ENCODE peak calls at places on chromosomes 1 and 21, in four cellular contexts. One of them, this sample, is unnamed.

GRCh38 chr1:21573971-21574458 is 64.8 kb downstream of the ALPL start:
- DNase-seq in K562: peak
- DNase-seq in H1: peak
- DNase-seq in GM12878: no peak
- DNase-seq in this sample: peak

GRCh38 chr1:201217851-201218250 is 27.2 kb downstream of the IGFN1 start:
- DNase-seq in GM12878: no peak
- DNase-seq in H1: peak
- DNase-seq in K562: no peak
- DNase-seq in this sample: no peak

GRCh38 chr1:164695956-164696665 is 137.1 kb downstream of the PBX1 start:
- DNase-seq in H1: no peak
- DNase-seq in K562: no peak
- DNase-seq in GM12878: no peak
- DNase-seq in this sample: no peak

GRCh38 chr1:215710340-215710971 is 143.4 kb downstream of the KCTD3 start:
- DNase-seq in H1: peak
- DNase-seq in GM12878: no peak
- DNase-seq in K562: peak
- DNase-seq in this sample: peak

GRCh38 chr1:145918992-145919939 is 749 bp upstream of the PEX11B start:
- DNase-seq in GM12878: no peak
- DNase-seq in H1: peak
- DNase-seq in K562: peak
- DNase-seq in this sample: peak

GRCh38 chr1:42684139-42684538 is 1.9 kb downstream of the YBX1 start:
- DNase-seq in H1: no peak
- DNase-seq in GM12878: no peak
- DNase-seq in K562: no peak
- DNase-seq in this sample: peak

GRCh38 chr21:42883921-42884320 is 4.6 kb upstream of the WDR4 start:
- DNase-seq in K562: no peak
- DNase-seq in H1: no peak
- DNase-seq in GM12878: no peak
- DNase-seq in this sample: no peak

GRCh38 chr21:25801217-25802015 is 66.6 kb downstream of the GABPA start:
- DNase-seq in H1: peak
- DNase-seq in K562: peak
- DNase-seq in GM12878: peak
- DNase-seq in this sample: peak

GRCh38 chr1:222454782-222455181 is 93.1 kb downstream of the HHIPL2 start:
- DNase-seq in K562: no peak
- DNase-seq in GM12878: no peak
- DNase-seq in H1: no peak
- DNase-seq in this sample: no peak

GRCh38 chr1:213371769-213372619 is 321.0 kb downstream of the RPS6KC1 start:
- DNase-seq in H1: no peak
- DNase-seq in GM12878: no peak
- DNase-seq in K562: no peak
- DNase-seq in this sample: peak

GRCh38 chr1:3702528-3702927 is 49.7 kb upstream of the CCDC27 start:
- DNase-seq in H1: no peak
- DNase-seq in K562: no peak
- DNase-seq in GM12878: no peak
- DNase-seq in this sample: no peak

GRCh38 chr1:160618763-160619274 is 28.0 kb downstream of the SLAMF1 start:
- DNase-seq in GM12878: no peak
- DNase-seq in H1: no peak
- DNase-seq in K562: peak
- DNase-seq in this sample: no peak

GRCh38 chr1:9239622-9240401 is 5.2 kb downstream of the H6PD start:
- DNase-seq in K562: no peak
- DNase-seq in GM12878: no peak
- DNase-seq in H1: no peak
- DNase-seq in this sample: peak

GRCh38 chr1:156359973-156360372 is 9.0 kb upstream of the RHBG start:
- DNase-seq in H1: no peak
- DNase-seq in K562: peak
- DNase-seq in GM12878: no peak
- DNase-seq in this sample: no peak
- TF ChIP-seq ZNF274 in H1: no peak
- TF ChIP-seq ZNF274 in K562: no peak
- TF ChIP-seq ZNF274 in GM12878: no peak
- TF ChIP-seq ZNF274 in this sample: no peak

GRCh38 chr1:155002479-155003226 is at the start of gene ZBTB7B:
- DNase-seq in H1: no peak
- DNase-seq in K562: peak
- DNase-seq in GM12878: no peak
- DNase-seq in this sample: no peak
- TF ChIP-seq HDAC2 in H1: no peak
- TF ChIP-seq HDAC2 in K562: no peak
- TF ChIP-seq HDAC2 in GM12878: no peak
- TF ChIP-seq HDAC2 in this sample: no peak

GRCh38 chr21:15842565-15842880 is 112.7 kb downstream of the USP25 start:
- DNase-seq in K562: no peak
- DNase-seq in H1: no peak
- DNase-seq in GM12878: no peak
- DNase-seq in this sample: no peak

GRCh38 chr21:15840406-15840805 is 110.6 kb downstream of the USP25 start:
- DNase-seq in GM12878: no peak
- DNase-seq in H1: no peak
- DNase-seq in K562: no peak
- DNase-seq in this sample: no peak

GRCh38 chr21:15839601-15840000 is 109.8 kb downstream of the USP25 start:
- DNase-seq in GM12878: no peak
- DNase-seq in H1: no peak
- DNase-seq in K562: no peak
- DNase-seq in this sample: no peak

GRCh38 chr21:15843766-15844165 is 114.0 kb downstream of the USP25 start:
- DNase-seq in K562: no peak
- DNase-seq in H1: no peak
- DNase-seq in GM12878: no peak
- DNase-seq in this sample: no peak

GRCh38 chr21:15841856-15842564 is 112.2 kb downstream of the USP25 start:
- DNase-seq in H1: no peak
- DNase-seq in K562: no peak
- DNase-seq in GM12878: no peak
- DNase-seq in this sample: no peak
- TF ChIP-seq ZNF274 in H1: no peak
- TF ChIP-seq ZNF274 in K562: no peak
- TF ChIP-seq ZNF274 in GM12878: no peak
- TF ChIP-seq ZNF274 in this sample: no peak

GRCh38 chr21:41095983-41096382 is 72.0 kb upstream of the BACE2 start:
- DNase-seq in K562: no peak
- DNase-seq in GM12878: no peak
- DNase-seq in H1: no peak
- DNase-seq in this sample: no peak

GRCh38 chr21:41098076-41098475 is 69.9 kb upstream of the BACE2 start:
- DNase-seq in K562: no peak
- DNase-seq in H1: no peak
- DNase-seq in GM12878: no peak
- DNase-seq in this sample: no peak

GRCh38 chr21:41100826-41101550 is 67.0 kb upstream of the BACE2 start:
- DNase-seq in GM12878: no peak
- DNase-seq in K562: no peak
- DNase-seq in H1: no peak
- DNase-seq in this sample: no peak

DNA sequence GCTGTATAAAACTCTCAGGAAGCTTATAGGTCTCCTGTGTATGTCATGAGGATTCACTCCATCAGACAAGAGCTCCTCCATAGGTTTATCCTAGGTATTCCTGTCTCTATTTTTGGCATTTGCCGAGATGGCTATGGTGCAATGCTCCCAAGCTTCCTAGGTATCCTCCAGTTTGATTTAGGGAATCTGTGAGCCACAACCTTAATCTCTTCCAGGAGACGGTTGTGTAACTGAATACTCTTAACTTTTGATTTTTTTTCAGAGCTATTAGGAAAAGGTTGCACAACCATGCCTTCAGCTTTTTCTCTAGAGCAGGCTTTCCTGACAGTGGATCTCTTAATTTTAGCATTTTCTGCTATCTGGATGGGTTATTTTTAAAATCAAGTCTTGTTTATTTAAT is 69.5 kb upstream of the BACE2 start:
- DNase-seq in H1: no peak
- DNase-seq in GM12878: no peak
- DNase-seq in K562: no peak
- DNase-seq in this sample: no peak
- TF ChIP-seq HDAC2 in H1: no peak
- TF ChIP-seq HDAC2 in GM12878: no peak
- TF ChIP-seq HDAC2 in K562: no peak
- TF ChIP-seq HDAC2 in this sample: no peak

GRCh38 chr1:75725256-75725655 is 747 bp downstream of the ACADM start:
- DNase-seq in K562: no peak
- DNase-seq in H1: no peak
- DNase-seq in GM12878: no peak
- DNase-seq in this sample: no peak
- TF ChIP-seq ZNF274 in K562: no peak
- TF ChIP-seq ZNF274 in H1: no peak
- TF ChIP-seq ZNF274 in GM12878: no peak
- TF ChIP-seq ZNF274 in this sample: no peak

DNA sequence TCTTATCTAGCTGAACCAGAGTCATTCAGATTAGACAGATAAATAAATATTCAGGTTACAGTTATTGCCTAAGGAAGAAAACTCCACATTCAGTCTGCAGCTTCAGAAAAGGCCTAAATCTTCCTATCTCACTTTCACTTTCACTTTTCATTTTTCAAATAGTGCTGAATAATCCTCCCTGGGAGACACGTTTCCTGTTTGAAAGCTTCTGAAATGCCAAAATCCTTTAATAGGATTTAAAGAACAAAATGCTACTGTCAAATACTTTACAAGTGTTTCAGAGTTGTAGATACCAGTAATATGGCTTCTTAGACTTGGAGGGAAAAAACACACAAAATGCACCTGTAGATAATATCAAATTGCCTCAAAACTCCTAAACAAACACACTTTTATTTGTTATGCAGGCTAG is 3.9 kb downstream of the PSMB2 start:
- DNase-seq in H1: no peak
- DNase-seq in GM12878: peak
- DNase-seq in K562: no peak
- DNase-seq in this sample: peak
- TF ChIP-seq HDAC2 in H1: no peak
- TF ChIP-seq HDAC2 in GM12878: no peak
- TF ChIP-seq HDAC2 in K562: no peak
- TF ChIP-seq HDAC2 in this sample: no peak

GRCh38 chr1:158148458-158148857 is 32.2 kb upstream of the CD1D start:
- DNase-seq in H1: no peak
- DNase-seq in K562: no peak
- DNase-seq in GM12878: no peak
- DNase-seq in this sample: no peak

GRCh38 chr1:158146739-158147138 is 34.0 kb upstream of the CD1D start:
- DNase-seq in H1: no peak
- DNase-seq in K562: no peak
- DNase-seq in GM12878: no peak
- DNase-seq in this sample: no peak

GRCh38 chr1:158147396-158148353 is 33.0 kb upstream of the CD1D start:
- DNase-seq in GM12878: no peak
- DNase-seq in H1: no peak
- DNase-seq in K562: no peak
- DNase-seq in this sample: no peak

GRCh38 chr1:158145173-158145719 is 35.4 kb upstream of the CD1D start:
- DNase-seq in K562: no peak
- DNase-seq in GM12878: no peak
- DNase-seq in H1: no peak
- DNase-seq in this sample: no peak

DNA sequence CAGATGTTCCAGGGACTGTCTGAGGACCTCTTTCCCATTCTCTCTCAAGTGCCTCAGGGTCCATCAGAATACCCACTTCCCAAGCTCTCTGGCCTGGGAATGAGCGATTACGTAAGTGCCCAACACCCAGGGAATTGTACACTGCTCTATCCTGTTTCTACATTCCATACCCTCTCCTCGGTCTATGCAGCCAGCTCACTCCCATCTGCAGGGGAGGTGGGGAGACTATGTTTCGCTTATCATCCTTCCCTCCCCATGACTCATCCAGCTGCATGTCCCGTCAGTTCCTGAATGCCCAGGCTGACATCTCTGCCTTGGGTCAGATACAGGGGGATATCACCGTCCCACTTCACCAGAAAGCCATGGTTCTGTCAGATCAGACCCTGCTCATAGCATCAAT is 34.5 kb upstream of the CD1D start:
- DNase-seq in GM12878: no peak
- DNase-seq in H1: no peak
- DNase-seq in K562: no peak
- DNase-seq in this sample: no peak
- TF ChIP-seq ZNF274 in GM12878: no peak
- TF ChIP-seq ZNF274 in H1: no peak
- TF ChIP-seq ZNF274 in K562: no peak
- TF ChIP-seq ZNF274 in this sample: no peak

DNA sequence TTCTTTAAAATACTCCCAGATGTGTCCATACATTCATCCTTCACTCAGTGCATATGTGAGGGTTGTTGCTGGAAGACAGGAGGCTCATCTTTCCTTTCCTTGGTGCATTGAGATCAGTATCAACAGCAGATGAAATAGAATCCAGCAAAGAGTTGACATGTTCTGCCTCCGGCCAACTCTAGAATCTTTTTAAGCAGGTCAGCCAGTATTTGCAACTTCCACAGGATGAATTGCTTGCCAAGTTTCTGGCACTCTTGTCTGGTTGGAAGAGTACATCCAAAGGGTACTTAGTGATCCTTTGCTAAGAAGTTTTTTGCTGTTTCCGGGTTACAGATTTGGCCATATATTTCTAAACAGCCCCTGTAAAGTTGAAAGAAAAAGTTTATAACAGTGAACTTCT is 21.1 kb downstream of the SYNC start:
- DNase-seq in H1: no peak
- DNase-seq in GM12878: no peak
- DNase-seq in K562: no peak
- DNase-seq in this sample: no peak
- TF ChIP-seq HDAC2 in H1: no peak
- TF ChIP-seq HDAC2 in GM12878: no peak
- TF ChIP-seq HDAC2 in K562: no peak
- TF ChIP-seq HDAC2 in this sample: no peak

This sample was measured in HepG2.